ENCODE peak calls at places on chromosomes 6 and 20, in nine cellular contexts. One of them, this sample, is unnamed.

GRCh38 chr20:53510704-53511103 is 82.9 kb downstream of the ZNF217 start:
- DNase-seq in keratinocyte: no peak
- DNase-seq in AG09309: no peak
- DNase-seq in EH: no peak
- DNase-seq in IMR-90: no peak
- DNase-seq in NCI-H345: no peak
- DNase-seq in hippocampal formation: no peak
- DNase-seq in transverse colon: no peak
- DNase-seq in heart right ventricle: no peak
- DNase-seq in this sample: no peak

GRCh38 chr20:44646641-44647274 is 4.7 kb downstream of the ADA start:
- DNase-seq in AG09309: no peak
- DNase-seq in keratinocyte: no peak
- DNase-seq in heart right ventricle: no peak
- DNase-seq in EH: peak; percentile 83
- DNase-seq in transverse colon: peak; percentile 36
- DNase-seq in NCI-H345: no peak
- DNase-seq in IMR-90: peak; percentile 77
- DNase-seq in hippocampal formation: no peak
- DNase-seq in this sample: no peak

GRCh38 chr6:163708459-163708858 is 293.9 kb downstream of the QKI start:
- DNase-seq in IMR-90: no peak
- DNase-seq in heart right ventricle: no peak
- DNase-seq in NCI-H345: no peak
- DNase-seq in keratinocyte: no peak
- DNase-seq in AG09309: no peak
- DNase-seq in EH: no peak
- DNase-seq in hippocampal formation: no peak
- DNase-seq in transverse colon: peak; percentile 45
- DNase-seq in this sample: no peak

GRCh38 chr6:124947821-124948451 is 14.3 kb upstream of the RNF217 start:
- DNase-seq in heart right ventricle: no peak
- DNase-seq in transverse colon: no peak
- DNase-seq in IMR-90: peak; percentile 54
- DNase-seq in hippocampal formation: no peak
- DNase-seq in keratinocyte: no peak
- DNase-seq in AG09309: no peak
- DNase-seq in EH: peak; percentile 46
- DNase-seq in NCI-H345: no peak
- DNase-seq in this sample: no peak

GRCh38 chr6:41399424-41399823 is 64.0 kb downstream of the NCR2 start:
- DNase-seq in heart right ventricle: no peak
- DNase-seq in transverse colon: no peak
- DNase-seq in IMR-90: no peak
- DNase-seq in NCI-H345: no peak
- DNase-seq in EH: no peak
- DNase-seq in hippocampal formation: no peak
- DNase-seq in AG09309: no peak
- DNase-seq in keratinocyte: no peak
- DNase-seq in this sample: no peak

GRCh38 chr20:32820000-32820697 is 395 bp downstream of the MAPRE1 start:
- DNase-seq in hippocampal formation: peak; percentile 60
- DNase-seq in transverse colon: no peak
- DNase-seq in IMR-90: peak; percentile 40
- DNase-seq in AG09309: no peak
- DNase-seq in heart right ventricle: no peak
- DNase-seq in NCI-H345: peak; percentile 87
- DNase-seq in keratinocyte: no peak
- DNase-seq in EH: no peak
- DNase-seq in this sample: peak; percentile 61

GRCh38 chr6:111759836-111760785 is 113.1 kb downstream of the FYN start:
- DNase-seq in NCI-H345: no peak
- DNase-seq in IMR-90: peak; percentile 97
- DNase-seq in EH: peak; percentile 50
- DNase-seq in heart right ventricle: no peak
- DNase-seq in AG09309: peak; percentile 63
- DNase-seq in hippocampal formation: peak; percentile 57
- DNase-seq in transverse colon: no peak
- DNase-seq in keratinocyte: no peak
- DNase-seq in this sample: no peak

GRCh38 chr6:131225959-131226358 is 90.7 kb downstream of the AKAP7 start:
- DNase-seq in IMR-90: no peak
- DNase-seq in transverse colon: no peak
- DNase-seq in NCI-H345: no peak
- DNase-seq in EH: no peak
- DNase-seq in hippocampal formation: no peak
- DNase-seq in keratinocyte: no peak
- DNase-seq in heart right ventricle: no peak
- DNase-seq in AG09309: no peak
- DNase-seq in this sample: no peak

GRCh38 chr6:81727876-81728517 is 24.5 kb downstream of the TENT5A start:
- DNase-seq in EH: no peak
- DNase-seq in transverse colon: no peak
- DNase-seq in AG09309: no peak
- DNase-seq in keratinocyte: no peak
- DNase-seq in NCI-H345: no peak
- DNase-seq in hippocampal formation: no peak
- DNase-seq in IMR-90: no peak
- DNase-seq in heart right ventricle: no peak
- DNase-seq in this sample: no peak

GRCh38 chr6:166052837-166053236 is 114.8 kb downstream of the TBXT start:
- DNase-seq in hippocampal formation: no peak
- DNase-seq in AG09309: no peak
- DNase-seq in EH: no peak
- DNase-seq in heart right ventricle: no peak
- DNase-seq in IMR-90: no peak
- DNase-seq in keratinocyte: no peak
- DNase-seq in NCI-H345: no peak
- DNase-seq in transverse colon: no peak
- DNase-seq in this sample: no peak

GRCh38 chr6:90397929-90398674 is 101.5 kb upstream of the BACH2 start:
- DNase-seq in transverse colon: no peak
- DNase-seq in AG09309: no peak
- DNase-seq in EH: no peak
- DNase-seq in NCI-H345: peak; percentile 20
- DNase-seq in keratinocyte: no peak
- DNase-seq in IMR-90: peak; percentile 32
- DNase-seq in heart right ventricle: no peak
- DNase-seq in hippocampal formation: no peak
- DNase-seq in this sample: no peak

GRCh38 chr20:37323985-37324384 is 22.0 kb upstream of the SRC start:
- DNase-seq in IMR-90: peak; percentile 92
- DNase-seq in EH: peak; percentile 94
- DNase-seq in AG09309: peak; percentile 80
- DNase-seq in heart right ventricle: no peak
- DNase-seq in transverse colon: no peak
- DNase-seq in keratinocyte: no peak
- DNase-seq in hippocampal formation: no peak
- DNase-seq in NCI-H345: no peak
- DNase-seq in this sample: no peak

GRCh38 chr6:4913705-4914411 is 90.0 kb downstream of the RPP40 start:
- DNase-seq in transverse colon: no peak
- DNase-seq in IMR-90: no peak
- DNase-seq in keratinocyte: no peak
- DNase-seq in NCI-H345: no peak
- DNase-seq in hippocampal formation: no peak
- DNase-seq in heart right ventricle: no peak
- DNase-seq in EH: no peak
- DNase-seq in AG09309: no peak
- DNase-seq in this sample: no peak

GRCh38 chr6:147941143-147941542 is 401.5 kb upstream of the SASH1 start:
- DNase-seq in keratinocyte: peak; percentile 30
- DNase-seq in heart right ventricle: no peak
- DNase-seq in AG09309: peak; percentile 27
- DNase-seq in IMR-90: no peak
- DNase-seq in EH: peak; percentile 89
- DNase-seq in transverse colon: no peak
- DNase-seq in NCI-H345: no peak
- DNase-seq in hippocampal formation: no peak
- DNase-seq in this sample: no peak

GRCh38 chr20:14355791-14356190 is 18.4 kb upstream of the FLRT3 start:
- DNase-seq in hippocampal formation: no peak
- DNase-seq in AG09309: no peak
- DNase-seq in IMR-90: no peak
- DNase-seq in EH: no peak
- DNase-seq in transverse colon: no peak
- DNase-seq in heart right ventricle: no peak
- DNase-seq in keratinocyte: no peak
- DNase-seq in NCI-H345: no peak
- DNase-seq in this sample: no peak

This sample was measured in prostate gland.